ENCODE peak calls at places on chromosome 17, in six cellular contexts. L is mucosa of gallbladder; Q is sciatic nerve; I is hepatic stellate cell; V is stimulated activated CD8-positive, alpha-beta memory T cell treated with anti-CD3 and anti-CD28 coated beads, Interleukin-7, amount 100 ng/mL, for 24 hours; X is NCI-H1436. K is an unnamed sample.

GRCh38 chr17:58268774-58269556 is 11.8 kb downstream of the MPO start:
- DNase-seq in L (peak), X (no peak), I (no peak), V (no peak), Q (no peak), K (no peak)

GRCh38 chr17:82121246-82121645 is 23.2 kb upstream of the FASN start:
- DNase-seq in X (no peak), L (no peak), V (no peak), Q (no peak), I (no peak), K (no peak)

GRCh38 chr17:71338396-71338795 is 782.4 kb upstream of the SOX9 start:
- DNase-seq in I (no peak), X (no peak), Q (no peak), V (no peak), L (no peak), K (no peak)

GRCh38 chr17:44211281-44212265 is 7.9 kb downstream of the UBTF start:
- DNase-seq in L (no peak), V (no peak), Q (no peak), I (no peak), X (no peak), K (no peak)

GRCh38 chr17:16215965-16216316 is 607 bp upstream of the NCOR1 start:
- DNase-seq in L (peak), X (peak), V (peak), I (peak), Q (no peak), K (peak)

GRCh38 chr17:74919440-74920305 is 3.4 kb downstream of the USH1G start:
- DNase-seq in L (no peak), Q (no peak), X (no peak), I (peak), V (no peak), K (peak)

GRCh38 chr17:562174-562573 is 152.5 kb downstream of the VPS53 start:
- DNase-seq in V (no peak), I (no peak), X (no peak), Q (no peak), L (no peak), K (no peak)

GRCh38 chr17:31357831-31358400 is 33.6 kb upstream of the RAB11FIP4 start:
- DNase-seq in X (no peak), L (no peak), I (no peak), Q (no peak), V (no peak), K (no peak)

GRCh38 chr17:56597495-56597990 is 4.0 kb downstream of the NOG start:
- DNase-seq in I (no peak), L (no peak), X (no peak), V (no peak), Q (peak), K (no peak)

GRCh38 chr17:62757518-62757951 is 50.6 kb downstream of the MARCHF10 start:
- DNase-seq in I (no peak), V (no peak), X (no peak), L (no peak), Q (no peak), K (no peak)

GRCh38 chr17:6856054-6856453 is 24.5 kb upstream of the TEKT1 start:
- DNase-seq in Q (no peak), L (no peak), V (no peak), I (no peak), X (no peak), K (no peak)

GRCh38 chr17:8151120-8151640 is 1.0 kb downstream of the PER1 start:
- DNase-seq in X (no peak), Q (peak), V (peak), I (peak), L (peak), K (peak)

GRCh38 chr17:13283606-13284005 is 265.8 kb upstream of the ELAC2 start:
- DNase-seq in Q (no peak), X (no peak), I (no peak), L (no peak), V (no peak), K (no peak)

GRCh38 chr17:78865682-78866390 is 25.2 kb upstream of the USP36 start:
- DNase-seq in V (peak), I (peak), Q (peak), X (peak), L (peak), K (peak)

GRCh38 chr17:41382396-41382795 is 290 bp upstream of the KRT34 start:
- DNase-seq in L (no peak), V (no peak), X (no peak), I (peak), Q (no peak), K (no peak)

GRCh38 chr17:81298325-81298990 is 3.4 kb upstream of the SLC38A10 start:
- DNase-seq in X (no peak), V (no peak), Q (no peak), L (no peak), I (no peak), K (no peak)

GRCh38 chr17:17628388-17629008 is 37.0 kb upstream of the PEMT start:
- DNase-seq in I (no peak), L (no peak), V (no peak), Q (no peak), X (no peak), K (peak)

GRCh38 chr17:68296217-68297140 is 5.2 kb downstream of the ARSG start:
- DNase-seq in Q (no peak), V (no peak), X (no peak), L (peak), I (no peak), K (no peak)

GRCh38 chr17:80422981-80423380 is 8.0 kb downstream of the ENDOV start:
- DNase-seq in I (no peak), X (no peak), Q (no peak), L (no peak), V (no peak), K (no peak)

GRCh38 chr17:42531455-42532354 is 4.3 kb upstream of the NAGLU start:
- DNase-seq in I (no peak), X (peak), L (peak), V (no peak), Q (peak), K (peak)

GRCh38 chr17:64388961-64389565 is 1.6 kb downstream of the PECAM1 start:
- DNase-seq in X (no peak), Q (no peak), V (no peak), L (no peak), I (no peak), K (no peak)

GRCh38 chr17:27525316-27525715 is 69.1 kb downstream of the KSR1 start:
- DNase-seq in Q (no peak), V (no peak), I (no peak), X (no peak), L (no peak), K (no peak)